ENCODE peak calls at places on chromosomes 6 and 20, in five cellular contexts. M, G, Z, Q and S are unnamed samples.
A peak's percentile ranks its signal among the peaks of the same experiment; 100 is the strongest.

GRCh38 chr6:79750806-79751205 is 119.7 kb downstream of the SH3BGRL2 start:
- DNase-seq in G (no peak), Z (no peak), M (no peak), Q (no peak), S (no peak)

GRCh38 chr6:13614126-13614925 is 809 bp upstream of the NOL7 start:
- DNase-seq in G (peak; percentile 90), Z (peak; percentile 65), M (no peak), Q (no peak), S (peak; percentile 75)

GRCh38 chr20:54622338-54623280 is 147.2 kb downstream of the DOK5 start:
- DNase-seq in M (no peak), G (no peak), Q (peak; percentile 34), Z (no peak), S (no peak)

GRCh38 chr6:112041535-112041934 is 12.4 kb upstream of the CCN6 start:
- DNase-seq in Z (no peak), G (no peak), M (no peak), Q (no peak), S (no peak)

GRCh38 chr20:31355981-31356380 is 12.4 kb upstream of the DEFB118 start:
- DNase-seq in Q (no peak), M (no peak), Z (no peak), G (no peak), S (no peak)

GRCh38 chr6:129269076-129269475 is 386.1 kb downstream of the LAMA2 start:
- DNase-seq in Q (peak; percentile 38), Z (no peak), G (no peak), M (no peak), S (no peak)

GRCh38 chr20:17796096-17796563 is 96.4 kb downstream of the BANF2 start:
- DNase-seq in G (no peak), M (peak; percentile 75), Q (peak; percentile 68), Z (peak; percentile 79), S (no peak)

GRCh38 chr6:136784271-136784664 is 8.0 kb downstream of the MAP3K5 start:
- DNase-seq in G (no peak), M (no peak), Q (no peak), Z (no peak), S (no peak)

GRCh38 chr6:124535299-124535698 is 426.9 kb upstream of the RNF217 start:
- DNase-seq in Z (no peak), G (no peak), M (no peak), Q (no peak), S (no peak)

GRCh38 chr20:13784893-13785715 is at the start of the genes ESF1 and NDUFAF5:
- DNase-seq in Q (peak; percentile 97), M (peak; percentile 94), Z (peak; percentile 92), G (peak; percentile 95), S (peak; percentile 96)

GRCh38 chr20:13786143-13786828 is 1.5 kb downstream of the NDUFAF5 start:
- DNase-seq in G (no peak), Z (no peak), M (no peak), Q (no peak), S (no peak)

GRCh38 chr20:13783528-13783927 is 1.2 kb downstream of the ESF1 start:
- DNase-seq in Q (no peak), Z (no peak), M (no peak), G (no peak), S (no peak)

GRCh38 chr20:13788167-13788834 is 3.5 kb downstream of the NDUFAF5 start:
- DNase-seq in G (no peak), M (no peak), Z (peak; percentile 61), Q (peak; percentile 69), S (peak; percentile 28)

GRCh38 chr20:13784271-13784892 is 337 bp downstream of the ESF1 start:
- DNase-seq in M (no peak), Z (peak; percentile 23), G (peak; percentile 44), Q (no peak), S (no peak)
- TF ChIP-seq POLR2A in M (no peak), Z (no peak), G (no peak), Q (peak; percentile 74), S (no peak)

GRCh38 chr20:44724423-44725091 is 9.4 kb downstream of the CCN5 start:
- DNase-seq in Q (no peak), G (peak; percentile 75), M (no peak), Z (no peak), S (no peak)

GRCh38 chr20:44722990-44723389 is 7.8 kb downstream of the CCN5 start:
- DNase-seq in Q (no peak), M (no peak), G (no peak), Z (no peak), S (no peak)

GRCh38 chr20:44725852-44726251 is 10.7 kb downstream of the CCN5 start:
- DNase-seq in Z (no peak), M (no peak), G (no peak), Q (no peak), S (no peak)

GRCh38 chr20:44723391-44723790 is 8.2 kb downstream of the CCN5 start:
- DNase-seq in Z (no peak), G (no peak), M (no peak), Q (no peak), S (no peak)

DNA sequence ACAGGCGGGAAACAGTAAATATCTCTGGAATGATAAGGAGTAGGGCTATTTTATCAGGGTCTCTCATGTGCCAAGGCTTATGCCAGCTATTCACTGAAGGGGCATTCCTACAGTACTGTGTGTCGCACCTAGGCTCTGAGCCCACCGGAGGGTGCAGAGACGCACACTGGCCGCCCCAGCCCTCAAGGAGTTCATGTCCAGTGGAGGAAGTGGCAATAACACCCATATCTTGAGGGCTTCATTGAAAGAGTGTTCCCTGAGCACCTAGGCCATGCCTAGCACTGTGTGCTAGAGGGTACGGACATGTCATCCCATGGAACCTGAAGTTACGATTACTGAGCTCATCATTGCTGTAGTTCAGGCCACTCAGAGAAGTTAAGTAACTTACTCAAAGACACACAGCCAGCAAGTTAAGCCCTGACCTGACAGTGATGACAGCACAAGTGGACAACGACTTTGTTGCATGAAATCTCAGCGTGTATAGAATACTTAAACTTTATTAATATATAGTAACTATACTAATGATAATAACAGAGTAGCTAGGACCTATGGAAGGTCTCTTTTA is 8.7 kb downstream of the CCN5 start:
- DNase-seq in Q (no peak), M (no peak), Z (no peak), G (no peak), S (no peak)
- TF ChIP-seq CTCF in Q (no peak), M (no peak), Z (no peak), G (no peak), S (no peak)

GRCh38 chr6:10416863-10417641 is 2.2 kb upstream of the TFAP2A start:
- DNase-seq in M (no peak), Q (no peak), G (peak; percentile 72), Z (no peak), S (no peak)
- H3K4me1 ChIP-seq in M (no peaks in the 10 kb centered on the region), Q (no peaks in the 10 kb centered on the region), G (peaks cover 32% of the 10 kb centered on the region), Z (peaks cover 54% of the 10 kb centered on the region), S (peaks cover 9% of the 10 kb centered on the region)

GRCh38 chr6:34022873-34023255 is 123.0 kb downstream of the GRM4 start:
- DNase-seq in M (no peak), Q (no peak), G (no peak), Z (no peak), S (no peak)

GRCh38 chr6:34027445-34027936 is 118.4 kb downstream of the GRM4 start:
- DNase-seq in Q (peak; percentile 3), G (peak; percentile 93), M (peak; percentile 34), Z (peak; percentile 49), S (peak; percentile 34)

GRCh38 chr6:34025851-34026250 is 120.0 kb downstream of the GRM4 start:
- DNase-seq in M (no peak), Z (no peak), G (no peak), Q (no peak), S (no peak)

GRCh38 chr6:34027939-34028441 is 117.9 kb downstream of the GRM4 start:
- DNase-seq in Q (no peak), G (peak; percentile 75), M (no peak), Z (no peak), S (no peak)

GRCh38 chr6:34025112-34025807 is 120.6 kb downstream of the GRM4 start:
- DNase-seq in M (no peak), G (no peak), Z (no peak), Q (no peak), S (no peak)
- TF ChIP-seq POLR2A in M (no peak), G (no peak), Z (no peak), Q (no peak), S (no peak)